ENCODE peak calls at places on chromosomes 12 and 14, in four cellular contexts. E, C, O and Y are unnamed samples.

GRCh38 chr12:25271486-25272098 is 20.9 kb upstream of the KRAS start:
- DNase-seq in O (no peak), C (no peak), E (no peak), Y (no peak)

GRCh38 chr14:103607039-103607668 is 21.9 kb upstream of the KLC1 start:
- DNase-seq in C (peak), O (no peak), E (peak), Y (peak)

GRCh38 chr14:105857816-105858675 is 331.7 kb downstream of the TMEM121 start:
- DNase-seq in E (no peak), O (no peak), C (peak), Y (no peak)

GRCh38 chr14:23146423-23146910 is 27.4 kb upstream of the CEBPE start:
- DNase-seq in O (no peak), E (no peak), C (no peak), Y (no peak)

GRCh38 chr12:5567021-5567744 is 135.3 kb downstream of the NTF3 start:
- DNase-seq in O (no peak), C (no peak), E (peak), Y (no peak)

GRCh38 chr12:105445261-105446015 is 114.9 kb downstream of the C12orf75 start:
- DNase-seq in E (no peak), O (peak), C (no peak), Y (no peak)

GRCh38 chr14:23559921-23560520 is 4.0 kb downstream of the THTPA start:
- DNase-seq in O (no peak), E (no peak), C (no peak), Y (no peak)

GRCh38 chr12:104938371-104938770 is 19.7 kb downstream of the SLC41A2 start:
- DNase-seq in C (no peak), E (no peak), O (no peak), Y (no peak)

GRCh38 chr14:68796418-68797101 is 3.7 kb upstream of the ZFP36L1 start:
- DNase-seq in E (no peak), O (no peak), C (no peak), Y (no peak)

GRCh38 chr14:104319489-104320241 is 181.3 kb downstream of the KIF26A start:
- DNase-seq in C (no peak), O (no peak), E (no peak), Y (no peak)